ENCODE peak calls at places on chromosomes 16 and 17, in five cellular contexts. One of them, this sample, is unnamed.

GRCh38 chr17:44906010-44906646 is 6.9 kb upstream of the EFTUD2 start:
- DNase-seq in NCI-H1092 treated with DMSO at 0.1 percent for 48 hours: no peak
- DNase-seq in stimulated activated CD8-positive, alpha-beta memory T cell treated with anti-CD3 and anti-CD28 coated beads, Interleukin-15, amount 100 ng/mL, for 48 hours: no peak
- DNase-seq in epithelial cell of esophagus: peak
- DNase-seq in G401: no peak
- DNase-seq in this sample: no peak

GRCh38 chr17:37702605-37703004 is 42.3 kb downstream of the HNF1B start:
- DNase-seq in G401: no peak
- DNase-seq in NCI-H1092 treated with DMSO at 0.1 percent for 48 hours: no peak
- DNase-seq in epithelial cell of esophagus: peak
- DNase-seq in stimulated activated CD8-positive, alpha-beta memory T cell treated with anti-CD3 and anti-CD28 coated beads, Interleukin-15, amount 100 ng/mL, for 48 hours: no peak
- DNase-seq in this sample: no peak

GRCh38 chr16:23406546-23407240 is 46.3 kb downstream of the COG7 start:
- DNase-seq in stimulated activated CD8-positive, alpha-beta memory T cell treated with anti-CD3 and anti-CD28 coated beads, Interleukin-15, amount 100 ng/mL, for 48 hours: no peak
- DNase-seq in G401: no peak
- DNase-seq in epithelial cell of esophagus: no peak
- DNase-seq in NCI-H1092 treated with DMSO at 0.1 percent for 48 hours: no peak
- DNase-seq in this sample: no peak

GRCh38 chr17:78107457-78107856 is 21.1 kb downstream of the TMC6 start:
- DNase-seq in G401: no peak
- DNase-seq in stimulated activated CD8-positive, alpha-beta memory T cell treated with anti-CD3 and anti-CD28 coated beads, Interleukin-15, amount 100 ng/mL, for 48 hours: no peak
- DNase-seq in NCI-H1092 treated with DMSO at 0.1 percent for 48 hours: no peak
- DNase-seq in epithelial cell of esophagus: no peak
- DNase-seq in this sample: no peak

GRCh38 chr17:34306466-34306865 is 12.8 kb upstream of the CCL8 start:
- DNase-seq in G401: no peak
- DNase-seq in epithelial cell of esophagus: peak
- DNase-seq in stimulated activated CD8-positive, alpha-beta memory T cell treated with anti-CD3 and anti-CD28 coated beads, Interleukin-15, amount 100 ng/mL, for 48 hours: no peak
- DNase-seq in NCI-H1092 treated with DMSO at 0.1 percent for 48 hours: no peak
- DNase-seq in this sample: no peak

GRCh38 chr16:63998-64913 is 8.2 kb downstream of the RHBDF1 start:
- DNase-seq in stimulated activated CD8-positive, alpha-beta memory T cell treated with anti-CD3 and anti-CD28 coated beads, Interleukin-15, amount 100 ng/mL, for 48 hours: no peak
- DNase-seq in epithelial cell of esophagus: no peak
- DNase-seq in G401: peak
- DNase-seq in NCI-H1092 treated with DMSO at 0.1 percent for 48 hours: peak
- DNase-seq in this sample: no peak

GRCh38 chr17:50075446-50076032 is 19.6 kb upstream of the PDK2 start:
- DNase-seq in epithelial cell of esophagus: no peak
- DNase-seq in G401: no peak
- DNase-seq in NCI-H1092 treated with DMSO at 0.1 percent for 48 hours: no peak
- DNase-seq in stimulated activated CD8-positive, alpha-beta memory T cell treated with anti-CD3 and anti-CD28 coated beads, Interleukin-15, amount 100 ng/mL, for 48 hours: no peak
- DNase-seq in this sample: no peak

GRCh38 chr17:42618442-42619150 is 9.1 kb downstream of the TUBG1 start:
- DNase-seq in NCI-H1092 treated with DMSO at 0.1 percent for 48 hours: peak
- DNase-seq in G401: peak
- DNase-seq in stimulated activated CD8-positive, alpha-beta memory T cell treated with anti-CD3 and anti-CD28 coated beads, Interleukin-15, amount 100 ng/mL, for 48 hours: no peak
- DNase-seq in epithelial cell of esophagus: peak
- DNase-seq in this sample: peak

GRCh38 chr16:4241601-4242270 is at the start of gene SRL:
- DNase-seq in epithelial cell of esophagus: no peak
- DNase-seq in NCI-H1092 treated with DMSO at 0.1 percent for 48 hours: peak
- DNase-seq in stimulated activated CD8-positive, alpha-beta memory T cell treated with anti-CD3 and anti-CD28 coated beads, Interleukin-15, amount 100 ng/mL, for 48 hours: no peak
- DNase-seq in G401: no peak
- DNase-seq in this sample: no peak

GRCh38 chr17:2406903-2407790 is 6.3 kb upstream of the MNT start:
- DNase-seq in stimulated activated CD8-positive, alpha-beta memory T cell treated with anti-CD3 and anti-CD28 coated beads, Interleukin-15, amount 100 ng/mL, for 48 hours: no peak
- DNase-seq in NCI-H1092 treated with DMSO at 0.1 percent for 48 hours: no peak
- DNase-seq in epithelial cell of esophagus: peak
- DNase-seq in G401: no peak
- DNase-seq in this sample: peak